ENCODE peak calls at places on chromosomes 12 and 14, in six cellular contexts. One of them, this sample, is unnamed.

GRCh38 chr14:35934499-35934898 is 108.4 kb downstream of the BRMS1L start:
- DNase-seq in mucosa of gallbladder: no peak
- DNase-seq in pancreas: no peak
- DNase-seq in sigmoid colon: no peak
- DNase-seq in DMS153: no peak
- DNase-seq in AG09309: no peak
- DNase-seq in this sample: no peak

GRCh38 chr14:76227450-76228050 is 75.8 kb downstream of the GPATCH2L start:
- DNase-seq in DMS153: no peak
- DNase-seq in pancreas: no peak
- DNase-seq in sigmoid colon: no peak
- DNase-seq in mucosa of gallbladder: no peak
- DNase-seq in AG09309: peak
- DNase-seq in this sample: peak

GRCh38 chr14:74754899-74755298 is 8.2 kb upstream of the YLPM1 start:
- DNase-seq in DMS153: no peak
- DNase-seq in pancreas: no peak
- DNase-seq in sigmoid colon: no peak
- DNase-seq in mucosa of gallbladder: no peak
- DNase-seq in AG09309: no peak
- DNase-seq in this sample: no peak

GRCh38 chr12:95204141-95204866 is 13.0 kb downstream of the FGD6 start:
- DNase-seq in mucosa of gallbladder: peak
- DNase-seq in AG09309: peak
- DNase-seq in pancreas: no peak
- DNase-seq in sigmoid colon: peak
- DNase-seq in DMS153: no peak
- DNase-seq in this sample: no peak

GRCh38 chr14:75277796-75278421 is 719 bp upstream of the FOS start:
- DNase-seq in pancreas: no peak
- DNase-seq in mucosa of gallbladder: no peak
- DNase-seq in AG09309: no peak
- DNase-seq in DMS153: no peak
- DNase-seq in sigmoid colon: no peak
- DNase-seq in this sample: no peak

GRCh38 chr14:105473677-105474477 is 744 bp upstream of the CRIP2 start:
- DNase-seq in AG09309: peak
- DNase-seq in pancreas: peak
- DNase-seq in mucosa of gallbladder: peak
- DNase-seq in sigmoid colon: peak
- DNase-seq in DMS153: peak
- DNase-seq in this sample: no peak

GRCh38 chr12:117830471-117830870 is 138.3 kb downstream of the KSR2 start:
- DNase-seq in pancreas: no peak
- DNase-seq in DMS153: no peak
- DNase-seq in mucosa of gallbladder: no peak
- DNase-seq in AG09309: peak
- DNase-seq in sigmoid colon: peak
- DNase-seq in this sample: peak

GRCh38 chr12:78406776-78407335 is 457.7 kb upstream of the SYT1 start:
- DNase-seq in mucosa of gallbladder: no peak
- DNase-seq in pancreas: no peak
- DNase-seq in sigmoid colon: no peak
- DNase-seq in DMS153: peak
- DNase-seq in AG09309: no peak
- DNase-seq in this sample: no peak

GRCh38 chr14:68596701-68597100 is 196.2 kb downstream of the ZFP36L1 start:
- DNase-seq in mucosa of gallbladder: no peak
- DNase-seq in DMS153: no peak
- DNase-seq in AG09309: no peak
- DNase-seq in pancreas: peak
- DNase-seq in sigmoid colon: no peak
- DNase-seq in this sample: no peak

GRCh38 chr12:68587448-68587873 is 23.2 kb upstream of the RAP1B start:
- DNase-seq in pancreas: no peak
- DNase-seq in AG09309: no peak
- DNase-seq in mucosa of gallbladder: no peak
- DNase-seq in DMS153: no peak
- DNase-seq in sigmoid colon: no peak
- DNase-seq in this sample: no peak

GRCh38 chr12:112852810-112853209 is 54.0 kb upstream of the OAS1 start:
- DNase-seq in sigmoid colon: no peak
- DNase-seq in AG09309: no peak
- DNase-seq in pancreas: no peak
- DNase-seq in mucosa of gallbladder: no peak
- DNase-seq in DMS153: no peak
- DNase-seq in this sample: no peak

GRCh38 chr12:130961921-130962326 is 8.2 kb downstream of the ADGRD1 start:
- DNase-seq in DMS153: no peak
- DNase-seq in mucosa of gallbladder: peak
- DNase-seq in pancreas: no peak
- DNase-seq in AG09309: no peak
- DNase-seq in sigmoid colon: peak
- DNase-seq in this sample: no peak

GRCh38 chr12:59723520-59723919 is 127.7 kb downstream of the SLC16A7 start:
- DNase-seq in DMS153: no peak
- DNase-seq in pancreas: no peak
- DNase-seq in AG09309: no peak
- DNase-seq in sigmoid colon: no peak
- DNase-seq in mucosa of gallbladder: no peak
- DNase-seq in this sample: no peak

GRCh38 chr12:103279444-103279843 is 216.3 kb downstream of the C12orf42 start:
- DNase-seq in DMS153: peak
- DNase-seq in AG09309: no peak
- DNase-seq in pancreas: no peak
- DNase-seq in sigmoid colon: no peak
- DNase-seq in mucosa of gallbladder: no peak
- DNase-seq in this sample: no peak

GRCh38 chr14:38210587-38211257 is 3.0 kb downstream of the SSTR1 start:
- DNase-seq in AG09309: no peak
- DNase-seq in DMS153: no peak
- DNase-seq in sigmoid colon: no peak
- DNase-seq in mucosa of gallbladder: peak
- DNase-seq in pancreas: peak
- DNase-seq in this sample: no peak

GRCh38 chr14:92427096-92427495 is 86.5 kb upstream of the RIN3 start:
- DNase-seq in pancreas: no peak
- DNase-seq in sigmoid colon: no peak
- DNase-seq in mucosa of gallbladder: no peak
- DNase-seq in DMS153: no peak
- DNase-seq in AG09309: no peak
- DNase-seq in this sample: no peak

GRCh38 chr14:99257673-99258221 is 14.2 kb downstream of the BCL11B start:
- DNase-seq in AG09309: no peak
- DNase-seq in DMS153: no peak
- DNase-seq in pancreas: no peak
- DNase-seq in sigmoid colon: no peak
- DNase-seq in mucosa of gallbladder: no peak
- DNase-seq in this sample: no peak

GRCh38 chr12:130013771-130014484 is 110.1 kb upstream of the TMEM132D start:
- DNase-seq in sigmoid colon: no peak
- DNase-seq in AG09309: no peak
- DNase-seq in pancreas: peak
- DNase-seq in DMS153: peak
- DNase-seq in mucosa of gallbladder: peak
- DNase-seq in this sample: no peak

GRCh38 chr12:3777206-3777809 is 24.4 kb upstream of the CRACR2A start:
- DNase-seq in DMS153: peak
- DNase-seq in AG09309: no peak
- DNase-seq in pancreas: no peak
- DNase-seq in mucosa of gallbladder: peak
- DNase-seq in sigmoid colon: no peak
- DNase-seq in this sample: no peak

GRCh38 chr12:64583395-64584172 is 26.7 kb upstream of the RASSF3 start:
- DNase-seq in pancreas: no peak
- DNase-seq in mucosa of gallbladder: no peak
- DNase-seq in DMS153: no peak
- DNase-seq in sigmoid colon: peak
- DNase-seq in AG09309: no peak
- DNase-seq in this sample: no peak

GRCh38 chr12:32549675-32550079 is 129.4 kb upstream of the DNM1L start:
- DNase-seq in DMS153: no peak
- DNase-seq in mucosa of gallbladder: no peak
- DNase-seq in AG09309: no peak
- DNase-seq in sigmoid colon: no peak
- DNase-seq in pancreas: no peak
- DNase-seq in this sample: no peak

GRCh38 chr12:15268927-15269552 is 47.8 kb upstream of the RERG start:
- DNase-seq in sigmoid colon: peak
- DNase-seq in mucosa of gallbladder: peak
- DNase-seq in pancreas: no peak
- DNase-seq in AG09309: no peak
- DNase-seq in DMS153: peak
- DNase-seq in this sample: no peak

GRCh38 chr14:100155881-100156645 is 3.4 kb downstream of the DEGS2 start:
- DNase-seq in AG09309: no peak
- DNase-seq in DMS153: no peak
- DNase-seq in pancreas: no peak
- DNase-seq in sigmoid colon: no peak
- DNase-seq in mucosa of gallbladder: peak
- DNase-seq in this sample: no peak

This sample was measured in BJ.